ENCODE peak calls at places on chromosomes 13 and 19, in five cellular contexts. F is neural progenitor cell; J is IMR-90; G is tibial nerve; V is CD8-positive, alpha-beta T cell. L is an unnamed sample.

GRCh38 chr13:49240017-49240416 is 7.7 kb upstream of the CDADC1 start:
- DNase-seq in G (no peak), F (peak; percentile 39), V (no peak), J (peak; percentile 46), L (no peak)

GRCh38 chr19:49924004-49924880 is 4.8 kb upstream of the ATF5 start:
- DNase-seq in V (no peak), G (no peak), F (no peak), J (no peak), L (no peak)

GRCh38 chr19:17933414-17934129 is 757 bp downstream of the CCDC124 start:
- DNase-seq in J (peak; percentile 42), F (no peak), G (no peak), V (no peak), L (no peak)

GRCh38 chr13:32657309-32657708 is 71.1 kb downstream of the PDS5B start:
- DNase-seq in G (no peak), F (no peak), J (no peak), V (no peak), L (no peak)

GRCh38 chr19:43667524-43668405 is 2.2 kb downstream of the PLAUR start:
- DNase-seq in G (no peak), F (peak; percentile 16), V (no peak), J (peak; percentile 20), L (no peak)

GRCh38 chr19:16620018-16620417 is 8.0 kb downstream of the MED26 start:
- DNase-seq in V (no peak), J (no peak), F (no peak), G (no peak), L (no peak)

GRCh38 chr19:54390942-54391577 is 24.2 kb upstream of the TTYH1 start:
- DNase-seq in J (peak; percentile 60), G (no peak), V (peak; percentile 62), F (peak; percentile 93), L (peak; percentile 4)

GRCh38 chr19:33394006-33394722 is 20.7 kb downstream of the CEBPG start:
- DNase-seq in J (peak; percentile 69), F (no peak), G (peak; percentile 57), V (no peak), L (peak; percentile 29)

GRCh38 chr13:98978280-98978679 is 416 bp upstream of the DOCK9 start:
- DNase-seq in F (no peak), J (peak; percentile 90), G (no peak), V (no peak), L (peak; percentile 59)

GRCh38 chr19:38557205-38557799 is 60.5 kb downstream of the MAP4K1 start:
- DNase-seq in F (no peak), J (no peak), G (no peak), V (no peak), L (no peak)

GRCh38 chr13:19958119-19959111 is at the start of gene ZMYM2:
- DNase-seq in G (peak; percentile 96), J (peak; percentile 95), F (peak; percentile 99), V (peak; percentile 98), L (peak; percentile 84)

GRCh38 chr13:109787135-109787954 is 962 bp upstream of the IRS2 start:
- DNase-seq in V (no peak), G (no peak), J (peak; percentile 33), F (peak; percentile 84), L (no peak)

GRCh38 chr19:2639999-2640398 is 62.5 kb downstream of the GNG7 start:
- DNase-seq in G (no peak), V (no peak), J (no peak), F (no peak), L (no peak)

GRCh38 chr19:45947926-45948325 is 25.7 kb downstream of the NOVA2 start:
- DNase-seq in V (no peak), G (no peak), F (no peak), J (peak; percentile 36), L (peak; percentile 3)

GRCh38 chr13:42398542-42398941 is 126.6 kb downstream of the AKAP11 start:
- DNase-seq in J (no peak), V (no peak), F (peak; percentile 47), G (no peak), L (no peak)

GRCh38 chr13:51797664-51798488 is 6.1 kb downstream of the DHRS12 start:
- DNase-seq in V (peak; percentile 34), G (no peak), F (peak; percentile 64), J (peak; percentile 69), L (no peak)

DNA sequence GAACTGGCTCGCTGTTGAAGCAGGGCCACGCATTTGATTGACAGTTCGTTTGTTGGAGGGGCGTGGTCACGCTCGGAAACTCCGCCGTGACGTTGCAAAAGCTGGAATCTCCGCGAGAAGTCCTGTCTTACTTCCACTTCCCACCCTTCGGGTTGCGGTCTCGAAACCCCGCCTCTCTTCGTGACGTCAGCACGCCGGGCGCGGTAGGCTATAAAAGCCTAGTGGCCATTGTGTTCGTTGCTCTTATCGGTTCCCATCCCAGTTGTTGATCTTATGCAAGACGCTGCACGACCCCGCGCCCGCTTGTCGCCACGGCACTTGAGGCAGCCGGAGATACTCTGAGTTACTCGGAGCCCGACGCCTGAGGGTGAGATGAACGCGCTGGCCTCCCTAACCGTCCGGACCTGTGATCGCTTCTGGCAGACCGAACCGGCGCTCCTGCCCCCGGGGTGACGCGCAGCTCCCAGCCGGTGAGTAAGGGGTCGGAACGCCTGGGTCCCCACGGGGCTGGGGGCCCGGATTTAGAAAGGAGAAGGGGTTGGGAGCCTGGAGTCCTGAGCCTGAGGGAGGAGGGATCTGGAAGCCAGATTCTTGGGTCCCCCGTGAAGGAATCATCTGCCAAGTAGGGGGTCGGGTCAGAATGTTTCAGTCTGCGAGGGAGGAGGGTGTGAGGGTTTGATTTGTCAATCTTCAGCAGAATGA is at the start of gene PPP1R15A:
- DNase-seq in V (peak; percentile 95), F (peak; percentile 97), G (peak; percentile 98), J (peak; percentile 97), L (peak; percentile 88)
- TF ChIP-seq CTCF in V (no peak), F (peak; percentile 23), G (peak; percentile 83), J (no peak), L (no peak)

GRCh38 chr13:112618501-112618900 is 30.5 kb upstream of the TUBGCP3 start:
- DNase-seq in F (no peak), V (no peak), G (no peak), J (no peak), L (no peak)

GRCh38 chr13:112614835-112615234 is 26.9 kb upstream of the TUBGCP3 start:
- DNase-seq in F (no peak), J (no peak), G (no peak), V (no peak), L (no peak)

GRCh38 chr13:112617754-112618375 is 29.9 kb upstream of the TUBGCP3 start:
- DNase-seq in J (no peak), G (no peak), F (no peak), V (no peak), L (no peak)

GRCh38 chr13:112616586-112617381 is 28.8 kb upstream of the TUBGCP3 start:
- DNase-seq in F (peak; percentile 65), G (no peak), J (peak; percentile 52), V (no peak), L (no peak)

GRCh38 chr13:112615391-112615790 is 27.4 kb upstream of the TUBGCP3 start:
- DNase-seq in J (no peak), V (no peak), F (no peak), G (no peak), L (no peak)
- H3K4me3 ChIP-seq in J (no peak overlapping the region), V (no peak overlapping the region), F (no peak overlapping the region), G (no peak overlapping the region), L (no peak overlapping the region)

GRCh38 chr13:64078480-64078936 is 2662.9 kb upstream of the PCDH20 start:
- DNase-seq in J (no peak), V (no peak), F (no peak), G (no peak), L (no peak)

GRCh38 chr13:64074989-64075474 is 2659.4 kb upstream of the PCDH20 start:
- DNase-seq in J (no peak), G (no peak), V (no peak), F (no peak), L (no peak)

GRCh38 chr13:64073203-64073602 is 2657.6 kb upstream of the PCDH20 start:
- DNase-seq in F (no peak), G (no peak), J (no peak), V (no peak), L (no peak)

GRCh38 chr13:64075543-64076271 is 2660.1 kb upstream of the PCDH20 start:
- DNase-seq in J (no peak), F (no peak), V (no peak), G (no peak), L (no peak)

DNA sequence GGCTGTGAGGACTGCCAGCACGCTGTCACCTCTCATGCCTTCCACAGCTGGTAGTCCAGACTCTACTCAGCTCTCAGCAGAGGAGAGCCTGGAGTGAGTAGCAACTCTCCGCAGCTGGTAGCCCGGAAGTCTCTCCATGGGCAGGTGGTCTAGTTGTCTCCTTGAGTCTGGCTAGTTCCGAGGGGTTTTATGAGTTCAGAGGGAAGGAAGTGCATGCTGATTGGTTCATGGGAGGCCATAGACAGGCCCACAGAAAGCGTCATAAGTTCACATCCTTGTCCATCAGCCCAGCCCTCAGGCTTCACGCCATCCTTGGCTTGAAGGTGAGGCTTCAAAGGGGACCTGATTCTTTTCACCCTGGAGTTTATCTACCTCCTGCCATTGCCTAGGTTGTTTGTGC is 2662.4 kb upstream of the PCDH20 start:
- DNase-seq in G (no peak), V (no peak), F (no peak), J (no peak), L (no peak)
- TF ChIP-seq CTCF in G (no peak), V (no peak), F (no peak), J (no peak), L (no peak)

GRCh38 chr19:15292140-15292539 is 40.2 kb downstream of the BRD4 start:
- DNase-seq in F (no peak), J (no peak), V (no peak), G (no peak), L (no peak)

GRCh38 chr19:15294591-15294990 is 37.7 kb downstream of the BRD4 start:
- DNase-seq in V (no peak), G (no peak), J (no peak), F (no peak), L (no peak)

GRCh38 chr19:15292847-15293582 is 39.3 kb downstream of the BRD4 start:
- DNase-seq in J (no peak), G (no peak), F (no peak), V (no peak), L (no peak)

GRCh38 chr19:15291666-15292065 is 40.7 kb downstream of the BRD4 start:
- DNase-seq in J (peak; percentile 81), V (no peak), G (no peak), F (no peak), L (no peak)

DNA sequence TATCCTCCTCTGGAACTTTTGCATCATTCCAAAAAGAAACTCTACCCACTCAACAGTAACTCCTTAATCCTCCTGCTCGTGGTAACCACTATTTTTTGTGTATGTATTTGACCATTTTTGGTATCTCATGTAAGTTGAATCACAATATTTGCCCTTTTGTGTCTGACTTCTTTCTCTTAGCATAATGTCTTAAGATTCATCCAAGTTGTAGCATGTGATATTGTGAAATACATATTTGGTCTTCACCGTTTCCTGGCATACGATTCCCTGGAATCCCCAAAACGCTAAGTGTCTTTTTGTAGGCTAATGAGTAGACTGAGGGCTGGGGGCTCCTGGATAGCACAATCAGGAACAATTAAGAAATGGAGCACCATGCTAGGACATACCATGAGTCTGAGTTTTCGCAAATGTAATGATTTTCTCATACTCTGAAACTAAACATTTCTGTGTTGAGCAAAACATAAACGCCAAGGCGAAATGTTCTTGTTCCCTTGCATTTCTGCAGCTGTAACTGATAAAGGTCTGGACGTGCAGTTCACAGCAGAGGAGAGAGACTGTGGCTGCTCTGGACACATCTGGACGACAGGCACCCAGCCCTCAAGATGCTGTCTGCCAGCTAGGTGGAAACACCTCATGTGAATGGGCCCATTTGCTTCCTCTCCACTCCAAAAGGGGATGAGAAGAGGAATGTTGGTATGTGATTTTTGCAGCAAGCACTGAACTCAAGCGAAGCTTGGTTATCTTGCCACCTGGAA is 38.4 kb downstream of the BRD4 start:
- DNase-seq in J (peak; percentile 66), G (no peak), F (no peak), V (no peak), L (no peak)
- H3K4me3 ChIP-seq in J (no peak overlapping the region), G (no peak overlapping the region), F (no peak overlapping the region), V (no peak overlapping the region), L (no peak overlapping the region)

GRCh38 chr13:24270639-24271131 is 38.7 kb upstream of the C1QTNF9 start:
- DNase-seq in G (peak; percentile 35), J (peak; percentile 47), F (peak; percentile 47), V (peak; percentile 46), L (no peak)
- TF ChIP-seq CTCF in G (peak; percentile 91), J (no peak), F (no peak), V (no peak), L (no peak)